ENCODE peak calls at places on chromosomes 2 and 18, in eight cellular contexts. A is body of pancreas, Y is cardiac muscle cell, O is fibroblast of pulmonary artery, D is adrenal gland, I is fibroblast of mammary gland, V is adipocyte, U is mucosa of descending colon. R is an unnamed sample.

GRCh38 chr2:230875347-230876315 is 10.9 kb downstream of the ITM2C start:
- DNase-seq in U (peak), I (no peak), Y (no peak), A (no peak), D (peak), V (no peak), O (no peak), R (no peak)

GRCh38 chr2:100239513-100240210 is 82.6 kb downstream of the LONRF2 start:
- DNase-seq in O (no peak), A (no peak), V (no peak), I (no peak), D (no peak), U (no peak), Y (no peak), R (no peak)

GRCh38 chr2:25417715-25418369 is 76.1 kb upstream of the DNMT3A start:
- DNase-seq in V (no peak), O (no peak), U (no peak), Y (no peak), I (peak), D (no peak), A (no peak), R (no peak)

GRCh38 chr18:77857926-77858325 is 608.3 kb downstream of the GALR1 start:
- DNase-seq in U (no peak), O (no peak), V (no peak), I (no peak), Y (no peak), A (no peak), D (no peak), R (no peak)

GRCh38 chr2:70962211-70962884 is 16.1 kb upstream of the ANKRD53 start:
- DNase-seq in I (no peak), U (no peak), D (peak), O (no peak), V (no peak), A (no peak), Y (no peak), R (no peak)

GRCh38 chr2:217075225-217075802 is 215.4 kb upstream of the TNP1 start:
- DNase-seq in U (no peak), A (no peak), O (peak), V (peak), D (peak), Y (peak), I (peak), R (no peak)

GRCh38 chr2:111200333-111200879 is 79.7 kb downstream of the BCL2L11 start:
- DNase-seq in Y (no peak), O (no peak), D (no peak), A (no peak), U (no peak), V (no peak), I (no peak), R (peak)

GRCh38 chr2:12057436-12058166 is 311.2 kb downstream of the LPIN1 start:
- DNase-seq in I (no peak), V (no peak), D (peak), Y (no peak), A (peak), O (no peak), U (peak), R (peak)

GRCh38 chr2:232528746-232529445 is 2.9 kb downstream of the CHRND start:
- DNase-seq in V (no peak), O (no peak), A (no peak), I (no peak), Y (no peak), U (peak), D (no peak), R (peak)

GRCh38 chr18:57980573-57981348 is 63.3 kb upstream of the NEDD4L start:
- DNase-seq in O (no peak), V (no peak), D (no peak), U (no peak), A (peak), Y (no peak), I (no peak), R (no peak)

DNA sequence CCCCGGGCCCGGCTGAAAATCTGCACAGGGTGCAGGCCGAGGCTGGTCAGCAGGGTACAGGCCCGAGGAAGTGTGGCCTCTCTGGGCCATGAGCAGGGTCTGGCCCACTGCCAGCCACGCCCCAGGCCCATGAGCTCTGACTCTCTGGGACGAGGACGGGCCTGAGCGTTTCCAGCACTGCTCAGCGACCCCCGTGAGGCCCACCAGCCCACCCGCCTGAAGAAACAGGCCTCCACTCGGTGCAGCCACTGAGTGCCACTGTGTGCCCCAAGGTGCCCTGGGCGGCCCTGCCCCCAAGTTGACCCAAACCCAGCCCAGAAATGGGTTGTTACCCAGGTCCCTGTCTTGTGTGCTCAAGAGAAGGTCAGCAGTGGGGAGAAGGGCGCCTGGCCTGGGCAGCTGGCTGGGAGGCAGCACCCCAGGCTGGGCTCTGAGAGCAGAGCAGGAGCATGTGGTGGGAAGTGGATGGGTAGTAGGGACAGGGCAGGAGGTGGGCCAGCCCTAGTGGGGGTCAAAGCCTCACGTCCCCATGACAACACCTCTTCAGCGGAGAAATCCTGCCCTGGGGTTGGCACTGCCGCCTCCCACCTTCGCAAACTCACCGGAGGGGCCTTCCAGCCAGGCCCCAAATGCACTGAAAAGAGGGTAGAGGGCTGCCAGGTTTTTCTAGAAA is 2.1 kb upstream of the SNED1 start:
- DNase-seq in A (no peak), D (no peak), Y (no peak), O (no peak), I (no peak), V (no peak), U (peak), R (no peak)
- H3K4me3 ChIP-seq in A (no peak), D (no peak), Y (no peak), O (no peak), I (no peak), V (no peak), U (no peak), R (no peak)

GRCh38 chr18:3528251-3528650 is 78.3 kb downstream of the TGIF1 start:
- DNase-seq in I (no peak), V (no peak), D (peak), O (no peak), Y (no peak), U (no peak), A (no peak), R (no peak)

GRCh38 chr18:3525870-3526420 is 76.0 kb downstream of the TGIF1 start:
- DNase-seq in O (no peak), V (no peak), Y (peak), I (no peak), A (no peak), D (no peak), U (no peak), R (peak)

GRCh38 chr18:3529077-3529476 is 79.1 kb downstream of the TGIF1 start:
- DNase-seq in Y (no peak), I (no peak), O (no peak), D (no peak), U (no peak), A (no peak), V (no peak), R (no peak)

GRCh38 chr18:3524706-3525105 is 74.7 kb downstream of the TGIF1 start:
- DNase-seq in I (no peak), U (no peak), D (no peak), Y (no peak), A (no peak), O (no peak), V (peak), R (no peak)

GRCh38 chr18:3526421-3527354 is 76.7 kb downstream of the TGIF1 start:
- DNase-seq in I (no peak), V (peak), O (peak), A (no peak), Y (peak), D (no peak), U (no peak), R (no peak)
- H3K4me3 ChIP-seq in I (no peak), V (no peak), O (no peak), A (no peak), Y (no peak), D (no peak), U (no peak), R (no peak)

GRCh38 chr2:24077535-24077877 is 1.4 kb upstream of the SF3B6 start:
- DNase-seq in O (peak), Y (no peak), V (peak), U (no peak), I (no peak), A (no peak), D (no peak), R (no peak)

GRCh38 chr2:24076849-24077534 is 866 bp upstream of the SF3B6 start:
- DNase-seq in V (peak), Y (peak), O (no peak), D (peak), A (no peak), I (peak), U (no peak), R (no peak)

GRCh38 chr2:24075915-24076848 is at the start of gene SF3B6:
- DNase-seq in I (peak), V (peak), D (peak), A (peak), U (peak), O (peak), Y (peak), R (peak)

GRCh38 chr2:24077879-24078278 is 1.8 kb upstream of the SF3B6 start:
- DNase-seq in V (no peak), U (no peak), O (no peak), Y (no peak), I (no peak), D (no peak), A (no peak), R (no peak)

GRCh38 chr2:24075259-24075658 is 867 bp downstream of the SF3B6 start:
- DNase-seq in A (no peak), D (no peak), Y (no peak), O (no peak), I (no peak), U (no peak), V (peak), R (no peak)
- H3K4me3 ChIP-seq in A (peak), D (no peak), Y (peak), O (peak), I (peak), U (peak), V (peak), R (peak)

DNA sequence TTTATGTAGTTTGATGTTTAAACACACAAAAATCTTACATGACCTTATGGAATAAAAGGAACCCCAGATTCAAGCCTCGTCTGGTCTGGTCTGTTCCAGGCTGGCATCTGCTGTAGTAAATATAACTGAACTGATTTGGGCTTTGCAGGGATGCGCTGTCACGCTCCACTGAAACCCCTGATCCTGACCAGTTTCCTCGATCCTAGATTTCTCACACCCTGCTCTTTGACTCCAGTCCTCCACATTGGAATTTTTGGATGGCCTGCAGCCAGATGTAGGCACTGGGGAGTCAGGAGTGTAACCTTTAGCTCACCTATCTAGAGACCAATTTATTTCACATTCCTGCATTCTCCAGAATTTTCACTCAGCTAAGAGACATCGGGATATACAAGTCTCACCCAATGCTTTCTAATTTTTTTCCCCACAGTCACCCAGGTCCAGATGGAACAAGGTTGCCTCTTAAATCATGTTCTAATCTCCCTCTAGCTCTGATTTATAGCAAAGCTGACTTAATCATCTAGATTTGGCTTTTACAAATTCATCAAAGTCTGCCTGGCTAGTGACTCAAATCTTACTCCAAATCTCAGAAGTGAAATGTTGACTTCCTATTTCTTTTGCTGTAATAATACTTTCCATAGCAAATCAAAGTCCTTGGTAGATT is 219.6 kb downstream of the CD226 start:
- DNase-seq in I (no peak), A (no peak), V (no peak), D (no peak), O (no peak), Y (no peak), U (no peak), R (no peak)
- H3K4me3 ChIP-seq in I (no peak), A (no peak), V (no peak), D (no peak), O (no peak), Y (no peak), U (no peak), R (no peak)

GRCh38 chr18:25298853-25299274 is 53.1 kb downstream of the ZNF521 start:
- DNase-seq in D (peak), I (peak), V (peak), U (no peak), A (no peak), O (peak), Y (peak), R (no peak)
- H3K4me3 ChIP-seq in D (no peak), I (no peak), V (peak), U (no peak), A (no peak), O (no peak), Y (no peak), R (no peak)

GRCh38 chr18:76474824-76475223 is 20.2 kb downstream of the ZNF516 start:
- DNase-seq in D (no peak), Y (no peak), U (no peak), A (no peak), I (no peak), O (no peak), V (no peak), R (no peak)

GRCh38 chr18:76475450-76476203 is 19.4 kb downstream of the ZNF516 start:
- DNase-seq in D (no peak), V (no peak), O (no peak), A (no peak), I (no peak), Y (no peak), U (no peak), R (no peak)

GRCh38 chr18:76480913-76481312 is 14.1 kb downstream of the ZNF516 start:
- DNase-seq in Y (no peak), O (no peak), V (no peak), I (no peak), U (no peak), D (no peak), A (no peak), R (no peak)

GRCh38 chr18:76479351-76480238 is 15.4 kb downstream of the ZNF516 start:
- DNase-seq in V (no peak), I (no peak), O (no peak), U (no peak), A (no peak), D (no peak), Y (no peak), R (no peak)

DNA sequence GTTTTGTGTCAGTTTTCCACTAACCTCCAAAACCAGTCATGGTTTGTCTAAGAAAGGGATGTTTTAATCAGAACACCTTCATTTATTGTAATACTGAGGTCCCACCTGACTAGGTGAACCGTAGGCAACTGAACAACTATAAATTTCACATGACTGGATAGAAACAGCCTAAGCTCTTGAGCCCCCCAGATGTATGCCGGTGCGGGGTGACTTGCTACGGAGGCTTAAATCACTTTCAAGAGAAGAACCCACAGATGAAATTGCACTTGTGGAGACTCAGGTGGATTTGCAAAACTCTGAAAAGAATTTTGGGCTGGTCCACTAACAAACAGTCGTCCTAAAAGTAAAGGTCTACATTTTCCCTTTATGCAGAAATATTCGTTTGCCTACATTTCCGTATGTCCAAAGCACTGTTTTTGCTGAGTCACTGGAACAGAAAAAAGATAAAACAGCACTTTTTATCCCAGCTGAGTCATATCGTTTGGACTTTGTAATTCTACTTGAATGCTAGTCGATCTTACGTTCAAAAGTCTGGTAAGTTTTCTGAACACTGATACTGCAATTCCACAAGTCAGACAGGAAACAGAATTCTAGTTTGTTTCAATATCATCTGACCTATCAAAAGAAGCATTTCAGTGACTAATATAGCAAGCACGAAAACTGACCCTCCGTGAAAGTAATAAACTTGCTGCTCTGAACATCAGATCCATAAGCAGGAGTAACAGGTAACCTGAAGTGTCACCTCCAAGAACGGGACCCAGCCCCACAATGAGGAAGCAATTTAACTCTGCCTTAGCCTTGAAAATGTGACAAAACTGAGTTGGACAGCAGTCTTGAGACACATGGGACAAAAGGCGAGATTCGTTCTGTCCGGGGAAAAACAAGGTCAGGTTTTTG is 18.1 kb downstream of the ZNF516 start:
- DNase-seq in O (peak), D (no peak), Y (peak), I (peak), A (no peak), U (no peak), V (peak), R (no peak)
- H3K4me3 ChIP-seq in O (peak), D (no peak), Y (no peak), I (peak), A (no peak), U (no peak), V (peak), R (no peak)

DNA sequence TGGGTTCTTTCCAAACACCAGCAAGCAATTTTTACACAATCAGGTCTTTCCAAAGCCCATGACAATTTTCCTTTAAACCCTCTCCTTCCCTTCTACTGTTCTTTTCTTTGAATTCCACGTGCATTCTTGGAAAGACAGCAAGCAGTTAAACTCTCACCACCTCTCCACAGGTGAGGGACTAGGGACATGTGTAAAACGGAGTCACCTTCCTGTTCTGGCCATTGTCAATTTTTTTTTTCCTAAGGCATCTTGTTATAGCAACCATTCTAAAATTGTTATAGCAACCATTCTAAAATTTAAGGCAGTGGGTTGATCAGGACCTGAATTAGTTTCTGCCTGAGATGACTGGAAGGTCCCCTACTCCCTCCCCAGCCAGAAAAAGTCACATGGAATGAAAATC is 113.8 kb downstream of the ANKRD44 start:
- DNase-seq in I (no peak), V (no peak), Y (no peak), U (no peak), A (no peak), O (no peak), D (no peak), R (no peak)
- H3K4me3 ChIP-seq in I (no peak), V (no peak), Y (no peak), U (no peak), A (no peak), O (no peak), D (no peak), R (no peak)

GRCh38 chr2:19714926-19715325 is 186.9 kb downstream of the TTC32 start:
- DNase-seq in D (no peak), I (no peak), A (no peak), O (no peak), U (no peak), V (no peak), Y (no peak), R (no peak)
- H3K4me3 ChIP-seq in D (no peak), I (no peak), A (no peak), O (no peak), U (no peak), V (no peak), Y (no peak), R (no peak)

GRCh38 chr2:65320042-65320711 is 92.5 kb downstream of the ACTR2 start:
- DNase-seq in Y (peak), O (peak), U (no peak), D (peak), V (peak), I (peak), A (no peak), R (no peak)
- H3K4me3 ChIP-seq in Y (no peak), O (no peak), U (no peak), D (no peak), V (peak), I (no peak), A (no peak), R (no peak)

GRCh38 chr18:2883137-2883671 is 36.4 kb downstream of the EMILIN2 start:
- DNase-seq in A (no peak), O (no peak), Y (peak), I (no peak), D (no peak), U (peak), V (no peak), R (peak)
- H3K4me3 ChIP-seq in A (no peak), O (no peak), Y (no peak), I (no peak), D (no peak), U (no peak), V (no peak), R (peak)

R was measured in Jurkat, Clone E6-1.